ENCODE peak calls at places on chromosome 15, in five cellular contexts. E, V, R, H and C are unnamed samples.

GRCh38 chr15:36428102-36428845 is 151.2 kb upstream of the CDIN1 start:
- DNase-seq in E (no peak), V (no peak), R (no peak), H (no peak), C (no peak)

GRCh38 chr15:81195339-81195864 is 1.3 kb upstream of the IL16 start:
- DNase-seq in E (no peak), V (no peak), R (no peak), H (no peak), C (no peak)

GRCh38 chr15:74836846-74837245 is 6.1 kb downstream of the ULK3 start:
- DNase-seq in E (no peak), V (no peak), R (no peak), H (no peak), C (no peak)

GRCh38 chr15:92909131-92909781 is 9.1 kb downstream of the CHD2 start:
- DNase-seq in E (no peak), V (no peak), R (no peak), H (no peak), C (no peak)

GRCh38 chr15:34808016-34808415 is 12.7 kb upstream of the ACTC1 start:
- DNase-seq in E (no peak), V (no peak), R (no peak), H (no peak), C (no peak)

GRCh38 chr15:58115692-58116091 is 22.5 kb upstream of the AQP9 start:
- DNase-seq in E (no peak), V (peak), R (no peak), H (no peak), C (no peak)

GRCh38 chr15:73991260-73991659 is 835 bp downstream of the STOML1 start:
- DNase-seq in E (no peak), V (no peak), R (peak), H (peak), C (peak)

GRCh38 chr15:63089260-63090043 is 32.2 kb upstream of the LACTB start:
- DNase-seq in E (no peak), V (peak), R (peak), H (no peak), C (no peak)

GRCh38 chr15:69393831-69394491 is 20.2 kb upstream of the KIF23 start:
- DNase-seq in E (no peak), V (no peak), R (no peak), H (no peak), C (no peak)

GRCh38 chr15:89128320-89129122 is 40.3 kb downstream of the ABHD2 start:
- DNase-seq in E (no peak), V (no peak), R (no peak), H (no peak), C (no peak)

GRCh38 chr15:89127054-89127702 is 38.9 kb downstream of the ABHD2 start:
- DNase-seq in E (no peak), V (no peak), R (peak), H (no peak), C (no peak)

GRCh38 chr15:89129816-89130134 is 41.5 kb downstream of the ABHD2 start:
- DNase-seq in E (no peak), V (no peak), R (no peak), H (no peak), C (no peak)

GRCh38 chr15:89130194-89130593 is 41.9 kb downstream of the ABHD2 start:
- DNase-seq in E (no peak), V (no peak), R (no peak), H (no peak), C (no peak)

GRCh38 chr15:89129123-89129815 is 41.0 kb downstream of the ABHD2 start:
- DNase-seq in E (peak), V (peak), R (no peak), H (peak), C (no peak)
- H3K27ac ChIP-seq in E (no peak), V (no peak), R (peak), H (no peak), C (no peak)

GRCh38 chr15:48178612-48178931 is 477 bp upstream of the MYEF2 start:
- DNase-seq in E (no peak), V (no peak), R (no peak), H (no peak), C (no peak)
- H3K27ac ChIP-seq in E (no peak), V (peak), R (no peak), H (no peak), C (peak)

GRCh38 chr15:89142423-89142822 is 54.2 kb downstream of the ABHD2 start:
- DNase-seq in E (no peak), V (no peak), R (no peak), H (no peak), C (no peak)
- H3K27ac ChIP-seq in E (no peak), V (peak), R (peak), H (no peak), C (no peak)

DNA sequence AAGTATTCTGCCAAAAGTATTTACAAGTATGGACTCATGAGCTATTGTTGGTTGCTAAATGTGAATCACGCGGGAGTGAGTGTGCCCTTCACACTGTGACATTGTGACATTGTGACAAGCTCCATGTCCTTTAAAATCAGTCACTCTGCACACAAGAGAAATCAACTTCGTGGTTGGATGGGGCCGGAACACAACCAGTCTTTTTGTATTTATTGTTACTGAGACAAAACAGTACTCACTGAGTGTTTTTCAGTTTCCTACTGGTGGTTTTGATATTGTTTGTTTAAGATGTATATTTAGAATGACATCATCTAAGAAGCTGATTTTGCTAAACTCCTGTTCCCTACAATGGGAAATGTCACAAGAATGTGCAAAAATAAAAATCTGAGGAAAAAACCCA is 30.3 kb downstream of the SYNM start:
- DNase-seq in E (no peak), V (no peak), R (no peak), H (no peak), C (no peak)
- H3K27ac ChIP-seq in E (no peak), V (no peak), R (peak), H (no peak), C (no peak)

GRCh38 chr15:78878356-78878755 is 5.7 kb downstream of the MORF4L1 start:
- DNase-seq in E (no peak), V (no peak), R (no peak), H (no peak), C (no peak)

GRCh38 chr15:78880828-78881227 is 8.1 kb downstream of the MORF4L1 start:
- DNase-seq in E (no peak), V (no peak), R (no peak), H (no peak), C (no peak)

GRCh38 chr15:78880242-78880533 is 7.5 kb downstream of the MORF4L1 start:
- DNase-seq in E (no peak), V (no peak), R (no peak), H (no peak), C (no peak)

GRCh38 chr15:78881681-78882080 is 9.0 kb downstream of the MORF4L1 start:
- DNase-seq in E (no peak), V (no peak), R (no peak), H (no peak), C (no peak)

DNA sequence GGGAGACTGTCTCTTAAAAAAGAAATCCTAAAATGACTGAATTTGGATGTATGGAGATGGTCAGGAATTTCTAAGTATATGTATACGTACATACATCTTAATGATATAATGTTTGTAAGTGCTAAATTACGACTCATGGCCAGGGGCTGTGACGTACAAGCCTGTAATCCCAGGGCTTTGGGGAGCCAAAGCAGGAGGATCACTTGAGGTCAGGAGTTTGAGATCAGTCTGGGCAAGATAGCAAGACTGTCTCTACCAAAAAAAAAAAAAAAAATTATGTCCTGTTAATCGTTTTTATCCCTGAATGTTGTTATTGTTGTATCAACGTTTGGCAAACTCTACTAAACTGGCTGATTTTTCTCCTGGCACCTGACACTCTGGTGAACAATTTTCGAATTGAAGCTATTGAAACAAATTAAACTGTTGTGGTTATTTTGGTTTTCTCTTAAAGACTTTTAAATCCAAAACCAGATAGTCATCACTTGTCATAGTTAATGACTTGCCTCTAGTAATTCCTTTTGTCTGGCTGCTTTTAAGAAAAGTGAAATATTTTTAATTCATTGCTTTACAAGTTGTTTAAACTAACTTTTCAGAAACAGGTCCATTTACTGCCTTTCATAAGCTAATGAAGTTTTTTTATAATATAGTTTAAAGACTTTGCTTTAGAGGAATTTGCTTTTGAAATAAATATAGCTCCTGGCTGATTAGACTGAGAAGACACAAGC is 7.0 kb downstream of the MORF4L1 start:
- DNase-seq in E (no peak), V (no peak), R (no peak), H (no peak), C (no peak)
- H3K27ac ChIP-seq in E (no peak), V (no peak), R (no peak), H (no peak), C (no peak)

GRCh38 chr15:98668566-98669308 is 20.4 kb downstream of the IGF1R start:
- DNase-seq in E (no peak), V (no peak), R (no peak), H (peak), C (no peak)

GRCh38 chr15:98666841-98667240 is 18.5 kb downstream of the IGF1R start:
- DNase-seq in E (no peak), V (no peak), R (no peak), H (no peak), C (no peak)

GRCh38 chr15:98666441-98666840 is 18.1 kb downstream of the IGF1R start:
- DNase-seq in E (no peak), V (no peak), R (no peak), H (no peak), C (no peak)

GRCh38 chr15:98669638-98670037 is 21.3 kb downstream of the IGF1R start:
- DNase-seq in E (no peak), V (no peak), R (no peak), H (no peak), C (no peak)

GRCh38 chr15:98667521-98668179 is 19.3 kb downstream of the IGF1R start:
- DNase-seq in E (no peak), V (no peak), R (no peak), H (no peak), C (no peak)
- H3K27ac ChIP-seq in E (no peak), V (no peak), R (peak), H (no peak), C (no peak)

GRCh38 chr15:52037889-52038505 is 19.0 kb downstream of the MAPK6 start:
- DNase-seq in E (no peak), V (no peak), R (no peak), H (no peak), C (no peak)

GRCh38 chr15:52042051-52042851 is 23.2 kb downstream of the MAPK6 start:
- DNase-seq in E (no peak), V (no peak), R (no peak), H (no peak), C (no peak)

GRCh38 chr15:52040167-52040900 is 21.3 kb downstream of the MAPK6 start:
- DNase-seq in E (no peak), V (no peak), R (no peak), H (no peak), C (no peak)
- H3K27ac ChIP-seq in E (no peak), V (no peak), R (no peak), H (peak), C (peak)